ENCODE peak calls at places on chromosomes 3 and 15, in eight cellular contexts. G is aorta, H is lung microvascular endothelial cell, X is iPS-NIHi11, P is NCI-H510A treated with DMSO at 0.1 percent for 48 hours, D is Right ventricle myocardium superior, Z is NCI-H1930, S is AG09319. F is an unnamed sample.
A peak's percentile ranks its signal among the peaks of the same experiment; 100 is the strongest.

GRCh38 chr3:183811638-183812037 is 13.7 kb downstream of the MAP6D1 start:
- DNase-seq in G (peak; percentile 47), H (no peak), X (no peak), P (no peak), D (no peak), Z (no peak), S (no peak), F (no peak)

GRCh38 chr3:172918165-172918564 is 167.6 kb downstream of the ECT2 start:
- DNase-seq in G (no peak), H (peak; percentile 82), X (no peak), P (peak; percentile 13), D (no peak), Z (peak; percentile 56), S (no peak), F (peak; percentile 8)

GRCh38 chr3:111735271-111735758 is 123.8 kb upstream of the PHLDB2 start:
- DNase-seq in G (no peak), H (peak; percentile 84), X (no peak), P (no peak), D (no peak), Z (no peak), S (peak; percentile 62), F (no peak)

GRCh38 chr3:8660271-8660731 is 15.7 kb upstream of the SSUH2 start:
- DNase-seq in G (no peak), H (no peak), X (no peak), P (no peak), D (no peak), Z (no peak), S (no peak), F (peak; percentile 10)

GRCh38 chr3:11717768-11718581 is 74.3 kb upstream of the VGLL4 start:
- DNase-seq in G (no peak), H (peak; percentile 72), X (no peak), P (peak; percentile 24), D (no peak), Z (no peak), S (no peak), F (no peak)

GRCh38 chr15:78565951-78566774 is 843 bp downstream of the CHRNA5 start:
- DNase-seq in G (no peak), H (peak; percentile 8), X (peak; percentile 26), P (peak; percentile 53), D (no peak), Z (no peak), S (no peak), F (no peak)

GRCh38 chr3:40971191-40972168 is 227.8 kb upstream of the CTNNB1 start:
- DNase-seq in G (peak; percentile 80), H (peak; percentile 99), X (no peak), P (peak; percentile 61), D (peak; percentile 69), Z (no peak), S (peak; percentile 71), F (peak; percentile 87)

GRCh38 chr15:99452010-99452409 is 113.8 kb upstream of the MEF2A start:
- DNase-seq in G (no peak), H (no peak), X (no peak), P (no peak), D (no peak), Z (no peak), S (no peak), F (no peak)

GRCh38 chr15:52417501-52417900 is 111.2 kb downstream of the MYO5A start:
- DNase-seq in G (no peak), H (peak; percentile 49), X (no peak), P (no peak), D (no peak), Z (no peak), S (no peak), F (no peak)

GRCh38 chr15:34049096-34049495 is 10.1 kb upstream of the AVEN start:
- DNase-seq in G (no peak), H (no peak), X (no peak), P (no peak), D (no peak), Z (no peak), S (no peak), F (peak; percentile 56)

GRCh38 chr3:190003730-190004129 is 117.0 kb downstream of the P3H2 start:
- DNase-seq in G (no peak), H (peak; percentile 93), X (no peak), P (no peak), D (no peak), Z (no peak), S (peak; percentile 12), F (peak; percentile 73)

GRCh38 chr15:90364251-90364650 is 12.2 kb downstream of the ZNF774 start:
- DNase-seq in G (no peak), H (peak; percentile 71), X (no peak), P (no peak), D (no peak), Z (no peak), S (no peak), F (no peak)

GRCh38 chr3:43031490-43032216 is 52.5 kb downstream of the GASK1A start:
- DNase-seq in G (no peak), H (no peak), X (no peak), P (no peak), D (peak; percentile 74), Z (no peak), S (no peak), F (no peak)

GRCh38 chr15:51234181-51234927 is 104.0 kb downstream of the CYP19A1 start:
- DNase-seq in G (no peak), H (no peak), X (no peak), P (no peak), D (no peak), Z (no peak), S (no peak), F (no peak)

GRCh38 chr15:39358441-39359041 is 222.3 kb upstream of the THBS1 start:
- DNase-seq in G (no peak), H (peak; percentile 44), X (no peak), P (no peak), D (no peak), Z (no peak), S (no peak), F (no peak)

GRCh38 chr3:44762170-44762677 is 630 bp downstream of the KIF15 start:
- DNase-seq in G (no peak), H (peak; percentile 3), X (no peak), P (peak; percentile 30), D (no peak), Z (no peak), S (no peak), F (no peak)

GRCh38 chr3:117547956-117548550 is 838.5 kb downstream of the TUSC7 start:
- DNase-seq in G (no peak), H (no peak), X (no peak), P (no peak), D (no peak), Z (no peak), S (peak; percentile 49), F (peak; percentile 81)

GRCh38 chr3:16258892-16259291 is 5.9 kb downstream of the DPH3 start:
- DNase-seq in G (no peak), H (no peak), X (no peak), P (no peak), D (no peak), Z (no peak), S (no peak), F (no peak)

GRCh38 chr3:191972714-191973398 is 511.9 kb downstream of the PYDC2 start:
- DNase-seq in G (no peak), H (no peak), X (no peak), P (peak; percentile 7), D (no peak), Z (no peak), S (no peak), F (no peak)

GRCh38 chr3:128075516-128076464 is 23.6 kb downstream of the SEC61A1 start:
- DNase-seq in G (peak; percentile 97), H (peak; percentile 88), X (peak; percentile 93), P (no peak), D (peak; percentile 94), Z (no peak), S (peak; percentile 57), F (peak; percentile 72)

GRCh38 chr15:41813426-41813825 is 14.5 kb upstream of the JMJD7 start:
- DNase-seq in G (no peak), H (no peak), X (no peak), P (no peak), D (no peak), Z (no peak), S (no peak), F (no peak)

GRCh38 chr3:24164967-24165366 is 219.9 kb downstream of the NR1D2 start:
- DNase-seq in G (no peak), H (no peak), X (no peak), P (no peak), D (no peak), Z (no peak), S (no peak), F (no peak)